ENCODE peak calls at places on chromosomes 3 and 15, in five cellular contexts. Q is B cell, W is mesendoderm, H is tibial nerve, A is heart left ventricle. D is an unnamed sample.

GRCh38 chr3:18234717-18235335 is 190.3 kb downstream of the SATB1 start:
- DNase-seq in W (peak), H (no peak), Q (no peak), A (peak), D (no peak)

GRCh38 chr3:109819786-109820185 is 482.4 kb upstream of the DPPA4 start:
- DNase-seq in Q (no peak), H (no peak), A (no peak), W (no peak), D (no peak)

GRCh38 chr15:92902020-92902419 is 1.9 kb downstream of the CHD2 start:
- DNase-seq in W (no peak), H (no peak), Q (no peak), A (no peak), D (no peak)

GRCh38 chr3:23430781-23431423 is 227.8 kb downstream of the UBE2E2 start:
- DNase-seq in H (no peak), Q (no peak), W (no peak), A (no peak), D (no peak)

GRCh38 chr3:172061724-172062184 is 22.4 kb downstream of the FNDC3B start:
- DNase-seq in H (no peak), W (no peak), Q (peak), A (no peak), D (no peak)

GRCh38 chr15:23912191-23912590 is 225.1 kb upstream of the NDN start:
- DNase-seq in H (no peak), W (peak), Q (no peak), A (no peak), D (peak)

GRCh38 chr3:31114929-31115283 is 220.4 kb upstream of the GADL1 start:
- DNase-seq in W (no peak), H (no peak), A (no peak), Q (no peak), D (no peak)

GRCh38 chr15:68581725-68582124 is 2.9 kb downstream of the CORO2B start:
- DNase-seq in W (no peak), A (no peak), Q (no peak), H (no peak), D (no peak)

GRCh38 chr3:132432639-132433038 is 15.3 kb downstream of the DNAJC13 start:
- DNase-seq in W (no peak), H (no peak), Q (no peak), A (no peak), D (no peak)

GRCh38 chr3:169173636-169174035 is 489.9 kb downstream of the MECOM start:
- DNase-seq in A (no peak), W (no peak), H (no peak), Q (no peak), D (no peak)

GRCh38 chr15:40059821-40060220 is 20.8 kb upstream of the SRP14 start:
- DNase-seq in Q (no peak), H (no peak), A (no peak), W (no peak), D (no peak)

GRCh38 chr15:74460903-74461846 is at the start of gene UBL7:
- DNase-seq in W (peak), Q (peak), H (peak), A (peak), D (peak)

GRCh38 chr15:75791337-75791713 is 51.9 kb upstream of the UBE2Q2 start:
- DNase-seq in W (no peak), A (no peak), H (no peak), Q (no peak), D (no peak)

GRCh38 chr3:64082411-64082810 is 59.1 kb upstream of the PSMD6 start:
- DNase-seq in H (no peak), Q (no peak), A (no peak), W (no peak), D (no peak)

GRCh38 chr3:43255675-43256074 is 30.7 kb upstream of the SNRK start:
- DNase-seq in H (no peak), Q (no peak), A (no peak), W (no peak), D (no peak)

GRCh38 chr3:53195602-53196574 is 34.9 kb downstream of the PRKCD start:
- DNase-seq in W (peak), H (peak), A (peak), Q (peak), D (peak)

GRCh38 chr15:43093026-43093425 is 12.8 kb downstream of the UBR1 start:
- DNase-seq in A (no peak), Q (no peak), W (peak), H (no peak), D (no peak)